ENCODE peak calls at places on chromosomes 6 and 20, in eight cellular contexts. P is spleen, C is dorsolateral prefrontal cortex, F is stomach, Y is HCT116, T is pancreas, E is ovary, S is substantia nigra. A is an unnamed sample.

GRCh38 chr6:125752773-125753172 is 3.3 kb downstream of the HEY2 start:
- DNase-seq in P (no peak), E (no peak), Y (no peak), F (no peak), C (no peak), T (no peak), S (no peak), A (no peak)

GRCh38 chr20:17633221-17633849 is 48.7 kb downstream of the RRBP1 start:
- DNase-seq in C (no peak), P (no peak), T (peak), S (no peak), Y (no peak), F (no peak), E (no peak), A (no peak)

GRCh38 chr20:45816951-45817651 is 4.7 kb downstream of the UBE2C start:
- DNase-seq in S (no peak), C (no peak), P (no peak), F (no peak), E (no peak), Y (no peak), T (no peak), A (no peak)

GRCh38 chr6:2429460-2429859 is 184.1 kb upstream of the GMDS start:
- DNase-seq in E (no peak), F (no peak), S (no peak), P (no peak), Y (no peak), C (no peak), T (no peak), A (no peak)

GRCh38 chr20:47927385-47927851 is 142.1 kb upstream of the SULF2 start:
- DNase-seq in E (no peak), T (no peak), P (no peak), S (no peak), F (no peak), Y (no peak), C (no peak), A (no peak)

GRCh38 chr6:119349041-119349340 is 570 bp downstream of the MAN1A1 start:
- DNase-seq in F (peak), C (no peak), T (no peak), P (peak), Y (no peak), E (no peak), S (no peak), A (no peak)

GRCh38 chr6:20757761-20758160 is 223.5 kb downstream of the CDKAL1 start:
- DNase-seq in F (no peak), T (no peak), P (no peak), S (no peak), C (no peak), Y (no peak), E (no peak), A (no peak)

GRCh38 chr20:21503345-21503744 is 10.5 kb downstream of the NKX2-2 start:
- DNase-seq in F (no peak), S (no peak), E (no peak), T (no peak), Y (no peak), P (no peak), C (no peak), A (peak)

GRCh38 chr20:20366896-20367680 is 816 bp upstream of the INSM1 start:
- DNase-seq in S (no peak), P (no peak), E (no peak), F (no peak), Y (no peak), C (no peak), T (no peak), A (no peak)

GRCh38 chr20:1338801-1339200 is 9.9 kb upstream of the SDCBP2 start:
- DNase-seq in P (peak), S (no peak), T (no peak), F (no peak), C (no peak), Y (no peak), E (no peak), A (no peak)

GRCh38 chr6:42742116-42742894 is 3.6 kb downstream of the TBCC start:
- DNase-seq in T (no peak), P (no peak), F (no peak), C (no peak), Y (no peak), E (no peak), S (no peak), A (no peak)

GRCh38 chr20:31573555-31574295 is 31.4 kb upstream of the ID1 start:
- DNase-seq in F (no peak), Y (no peak), T (no peak), S (no peak), C (no peak), E (no peak), P (peak), A (no peak)

GRCh38 chr6:90294989-90295853 is 1.4 kb downstream of the BACH2 start:
- DNase-seq in S (peak), C (no peak), F (peak), T (peak), E (peak), Y (no peak), P (peak), A (peak)

GRCh38 chr20:62255976-62256375 is 17.7 kb downstream of the OSBPL2 start:
- DNase-seq in E (no peak), S (no peak), C (no peak), Y (no peak), P (no peak), T (no peak), F (no peak), A (no peak)

GRCh38 chr6:15399651-15400470 is 154.0 kb downstream of the JARID2 start:
- DNase-seq in T (peak), S (peak), F (peak), C (peak), P (no peak), Y (no peak), E (peak), A (peak)

GRCh38 chr6:22980446-22980845 is 411.1 kb downstream of the HDGFL1 start:
- DNase-seq in T (no peak), S (no peak), E (no peak), F (no peak), C (no peak), P (no peak), Y (no peak), A (no peak)

GRCh38 chr20:59424976-59425375 is 124.6 kb downstream of the EDN3 start:
- DNase-seq in F (no peak), T (no peak), E (no peak), P (no peak), C (no peak), Y (no peak), S (no peak), A (no peak)

GRCh38 chr20:61918548-61918947 is 147.1 kb downstream of the TAF4 start:
- DNase-seq in C (no peak), F (no peak), T (no peak), P (no peak), Y (no peak), E (no peak), S (no peak), A (no peak)

GRCh38 chr20:41048475-41049242 is 20.0 kb downstream of the TOP1 start:
- DNase-seq in C (no peak), F (no peak), S (no peak), P (no peak), E (no peak), Y (no peak), T (no peak), A (no peak)

GRCh38 chr20:56439784-56440291 is 27.8 kb downstream of the CASS4 start:
- DNase-seq in S (no peak), C (no peak), E (peak), F (peak), Y (no peak), P (no peak), T (peak), A (no peak)

GRCh38 chr6:17483391-17484016 is 90.1 kb downstream of the CAP2 start:
- DNase-seq in C (no peak), F (no peak), E (no peak), S (no peak), T (no peak), Y (no peak), P (no peak), A (no peak)

GRCh38 chr20:6731951-6732580 is 35.4 kb upstream of the BMP2 start:
- DNase-seq in T (peak), E (peak), Y (no peak), S (peak), P (no peak), C (peak), F (no peak), A (no peak)

GRCh38 chr6:133165235-133165634 is 75.9 kb upstream of the EYA4 start:
- DNase-seq in T (no peak), F (no peak), P (no peak), Y (no peak), S (no peak), E (no peak), C (no peak), A (no peak)

GRCh38 chr6:89411269-89412070 is 603 bp downstream of the RRAGD start:
- DNase-seq in C (peak), P (peak), E (peak), Y (no peak), F (peak), T (peak), S (no peak), A (no peak)

GRCh38 chr6:129709451-129709908 is 497 bp downstream of the ARHGAP18 start:
- DNase-seq in P (no peak), S (no peak), C (no peak), T (peak), F (peak), Y (no peak), E (peak), A (no peak)

GRCh38 chr6:127019828-127020227 is 98.6 kb upstream of the RSPO3 start:
- DNase-seq in S (no peak), E (no peak), F (no peak), P (no peak), C (no peak), Y (no peak), T (no peak), A (no peak)

GRCh38 chr6:135280375-135281136 is 99.4 kb downstream of the MYB start:
- DNase-seq in S (no peak), C (no peak), T (no peak), E (no peak), Y (no peak), F (no peak), P (no peak), A (no peak)

GRCh38 chr6:155126727-155127439 is 131.8 kb downstream of the TIAM2 start:
- DNase-seq in P (no peak), E (no peak), Y (peak), C (no peak), T (no peak), S (no peak), F (no peak), A (no peak)

GRCh38 chr6:67030861-67031260 is 1323.8 kb upstream of the EYS start:
- DNase-seq in F (no peak), P (no peak), S (no peak), T (no peak), C (no peak), E (no peak), Y (no peak), A (no peak)

GRCh38 chr20:44247131-44247571 is at the start of gene GDAP1L1:
- DNase-seq in E (peak), F (no peak), T (no peak), P (no peak), Y (no peak), S (peak), C (peak), A (peak)

GRCh38 chr6:117451607-117452164 is 25.9 kb upstream of the ROS1 start:
- DNase-seq in S (no peak), Y (no peak), C (no peak), F (no peak), E (no peak), P (no peak), T (no peak), A (no peak)

GRCh38 chr6:36642913-36643817 is 35.3 kb upstream of the CDKN1A start:
- DNase-seq in S (no peak), E (peak), F (peak), P (no peak), T (peak), Y (no peak), C (no peak), A (no peak)

GRCh38 chr6:1850581-1851157 is 241.0 kb downstream of the FOXC1 start:
- DNase-seq in P (no peak), S (no peak), F (no peak), T (no peak), Y (no peak), E (no peak), C (no peak), A (no peak)

GRCh38 chr6:43627008-43627825 is 1.8 kb downstream of the GTPBP2 start:
- DNase-seq in T (peak), P (no peak), S (no peak), F (peak), Y (peak), E (peak), C (no peak), A (no peak)

GRCh38 chr20:64100566-64100888 is 6.8 kb downstream of the NPBWR2 start:
- DNase-seq in S (no peak), P (no peak), T (no peak), E (no peak), F (no peak), Y (no peak), C (no peak), A (no peak)

GRCh38 chr6:87518453-87518852 is 45.7 kb downstream of the SLC35A1 start:
- DNase-seq in Y (no peak), E (no peak), C (no peak), P (no peak), F (no peak), T (no peak), S (no peak), A (peak)

DNA sequence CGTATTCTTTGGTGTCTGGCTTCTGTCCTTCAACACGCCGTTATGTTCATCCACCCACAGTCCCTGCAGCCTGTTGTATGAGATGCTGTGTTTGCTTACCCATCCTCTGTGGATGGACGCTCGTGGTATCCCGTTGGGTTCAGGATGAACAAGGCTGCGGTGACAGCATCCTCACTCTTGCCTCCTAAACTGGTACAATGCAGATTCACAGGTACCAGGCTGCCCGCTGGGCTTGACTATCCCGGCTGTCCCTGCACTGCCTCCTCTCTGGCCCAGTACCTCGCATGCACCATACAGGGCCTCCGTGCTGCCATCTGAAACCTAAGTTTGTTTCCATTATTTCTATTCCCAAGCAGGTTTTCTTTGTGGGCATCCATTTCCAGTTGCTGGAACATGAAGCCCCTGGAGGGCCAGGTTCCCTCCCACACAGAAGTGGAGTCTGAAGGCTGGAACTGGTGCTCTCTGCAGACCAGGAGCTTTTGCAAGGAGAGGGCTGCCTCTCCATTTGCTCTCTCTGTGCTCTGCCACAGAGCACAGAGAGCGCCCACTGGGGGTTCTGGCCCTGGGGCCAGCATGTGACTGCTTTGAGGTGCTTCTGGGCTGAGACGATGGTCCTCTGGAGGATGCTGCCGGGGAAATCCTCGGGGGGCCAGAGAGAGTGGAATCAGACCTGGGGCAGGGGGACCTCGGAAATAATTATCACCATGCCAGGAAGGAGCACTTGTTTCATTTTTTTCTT is 364.7 kb downstream of the ZFAND3 start:
- DNase-seq in Y (no peak), E (no peak), S (no peak), T (no peak), C (no peak), P (peak), F (no peak), A (no peak)
- H3K27ac ChIP-seq in Y (no peak), E (no peak), S (peak), T (no peak), C (peak), P (no peak), F (no peak), A (peak)

GRCh38 chr20:23152308-23152892 is 66.3 kb upstream of the CD93 start:
- DNase-seq in Y (no peak), E (peak), C (no peak), P (no peak), F (peak), S (no peak), T (no peak), A (no peak)
- H3K27ac ChIP-seq in Y (no peak), E (no peak), C (no peak), P (peak), F (no peak), S (no peak), T (no peak), A (no peak)

GRCh38 chr6:85464722-85465150 is 14.9 kb downstream of the NT5E start:
- DNase-seq in C (no peak), T (no peak), E (no peak), Y (peak), F (no peak), S (no peak), P (no peak), A (no peak)
- H3K27ac ChIP-seq in C (no peak), T (no peak), E (no peak), Y (peak), F (no peak), S (no peak), P (peak), A (no peak)

DNA sequence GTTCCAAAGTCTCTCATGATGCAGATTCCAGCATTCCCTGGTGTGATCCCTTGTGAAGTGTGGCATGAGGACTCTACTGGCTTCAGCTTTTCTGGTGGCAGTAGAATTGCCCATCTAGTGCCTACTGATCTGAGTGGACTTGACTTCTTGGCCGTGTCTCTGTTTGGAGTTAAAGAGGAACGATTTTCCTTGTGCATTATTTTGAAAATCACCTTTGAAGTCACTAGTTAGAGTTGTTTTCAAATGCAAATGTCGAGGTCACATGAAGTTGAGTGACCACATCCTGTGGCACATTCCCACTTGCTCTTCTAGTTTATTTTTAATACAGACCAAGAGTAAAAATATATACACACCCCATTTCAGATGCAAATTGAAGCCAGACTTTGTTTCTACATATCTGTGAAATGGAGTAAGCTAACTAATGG is 270.7 kb upstream of the TAB2 start:
- DNase-seq in P (no peak), Y (no peak), S (no peak), T (no peak), E (no peak), C (no peak), F (no peak), A (no peak)
- H3K27ac ChIP-seq in P (peak), Y (no peak), S (no peak), T (no peak), E (no peak), C (no peak), F (no peak), A (no peak)

A was measured in caudate nucleus.